ENCODE peak calls at places on chromosome 18, in four cellular contexts. One of them, this sample, is unnamed.

GRCh38 chr18:45050712-45051639 is 370.3 kb downstream of the SETBP1 start:
- DNase-seq in uterus: no peak
- DNase-seq in fibroblast of villous mesenchyme: peak; percentile 97
- DNase-seq in fibroblast of the aortic adventitia: peak; percentile 90
- DNase-seq in this sample: peak; percentile 87

GRCh38 chr18:58599106-58599505 is 29.8 kb downstream of the ALPK2 start:
- DNase-seq in uterus: no peak
- DNase-seq in fibroblast of villous mesenchyme: no peak
- DNase-seq in fibroblast of the aortic adventitia: no peak
- DNase-seq in this sample: no peak

GRCh38 chr18:9868857-9869712 is 16.7 kb upstream of the TXNDC2 start:
- DNase-seq in uterus: no peak
- DNase-seq in fibroblast of villous mesenchyme: peak; percentile 94
- DNase-seq in fibroblast of the aortic adventitia: no peak
- DNase-seq in this sample: no peak

GRCh38 chr18:46756559-46757201 is at the start of gene ST8SIA5:
- DNase-seq in uterus: no peak
- DNase-seq in fibroblast of villous mesenchyme: no peak
- DNase-seq in fibroblast of the aortic adventitia: no peak
- DNase-seq in this sample: no peak

GRCh38 chr18:23662309-23663263 is at the start of gene ANKRD29:
- DNase-seq in uterus: peak; percentile 61
- DNase-seq in fibroblast of villous mesenchyme: no peak
- DNase-seq in fibroblast of the aortic adventitia: peak; percentile 34
- DNase-seq in this sample: peak; percentile 29

GRCh38 chr18:10421859-10422258 is 32.6 kb upstream of the APCDD1 start:
- DNase-seq in uterus: no peak
- DNase-seq in fibroblast of villous mesenchyme: peak; percentile 45
- DNase-seq in fibroblast of the aortic adventitia: peak; percentile 62
- DNase-seq in this sample: peak; percentile 84

GRCh38 chr18:74644713-74645112 is 47.0 kb downstream of the ZNF407 start:
- DNase-seq in uterus: no peak
- DNase-seq in fibroblast of villous mesenchyme: no peak
- DNase-seq in fibroblast of the aortic adventitia: no peak
- DNase-seq in this sample: no peak

GRCh38 chr18:6210349-6211173 is 204.2 kb downstream of the L3MBTL4 start:
- DNase-seq in uterus: no peak
- DNase-seq in fibroblast of villous mesenchyme: no peak
- DNase-seq in fibroblast of the aortic adventitia: no peak
- DNase-seq in this sample: no peak

GRCh38 chr18:63882333-63883141 is 5.0 kb upstream of the SERPINB2 start:
- DNase-seq in uterus: no peak
- DNase-seq in fibroblast of villous mesenchyme: peak; percentile 87
- DNase-seq in fibroblast of the aortic adventitia: peak; percentile 99
- DNase-seq in this sample: peak; percentile 87

GRCh38 chr18:10838594-10838993 is 310.8 kb downstream of the PIEZO2 start:
- DNase-seq in uterus: no peak
- DNase-seq in fibroblast of villous mesenchyme: peak; percentile 91
- DNase-seq in fibroblast of the aortic adventitia: no peak
- DNase-seq in this sample: no peak

GRCh38 chr18:10353791-10354190 is 100.6 kb upstream of the APCDD1 start:
- DNase-seq in uterus: no peak
- DNase-seq in fibroblast of villous mesenchyme: peak; percentile 79
- DNase-seq in fibroblast of the aortic adventitia: peak; percentile 47
- DNase-seq in this sample: peak; percentile 82

GRCh38 chr18:22946841-22947240 is 13.7 kb downstream of the RBBP8 start:
- DNase-seq in uterus: no peak
- DNase-seq in fibroblast of villous mesenchyme: no peak
- DNase-seq in fibroblast of the aortic adventitia: no peak
- DNase-seq in this sample: peak; percentile 61

GRCh38 chr18:58806826-58807714 is 57.6 kb upstream of the ZNF532 start:
- DNase-seq in uterus: no peak
- DNase-seq in fibroblast of villous mesenchyme: no peak
- DNase-seq in fibroblast of the aortic adventitia: no peak
- DNase-seq in this sample: no peak

GRCh38 chr18:38081516-38081915 is 515.9 kb upstream of the CELF4 start:
- DNase-seq in uterus: no peak
- DNase-seq in fibroblast of villous mesenchyme: no peak
- DNase-seq in fibroblast of the aortic adventitia: no peak
- DNase-seq in this sample: no peak

GRCh38 chr18:26920644-26921043 is 55.1 kb upstream of the AQP4 start:
- DNase-seq in uterus: no peak
- DNase-seq in fibroblast of villous mesenchyme: no peak
- DNase-seq in fibroblast of the aortic adventitia: no peak
- DNase-seq in this sample: no peak

GRCh38 chr18:47881042-47881441 is 49.4 kb downstream of the SMAD2 start:
- DNase-seq in uterus: no peak
- DNase-seq in fibroblast of villous mesenchyme: no peak
- DNase-seq in fibroblast of the aortic adventitia: no peak
- DNase-seq in this sample: no peak

GRCh38 chr18:7447629-7448028 is 119.5 kb upstream of the PTPRM start:
- DNase-seq in uterus: no peak
- DNase-seq in fibroblast of villous mesenchyme: peak; percentile 5
- DNase-seq in fibroblast of the aortic adventitia: no peak
- DNase-seq in this sample: no peak

GRCh38 chr18:61731693-61732376 is 161.0 kb downstream of the RNF152 start:
- DNase-seq in uterus: no peak
- DNase-seq in fibroblast of villous mesenchyme: peak; percentile 30
- DNase-seq in fibroblast of the aortic adventitia: peak; percentile 87
- DNase-seq in this sample: peak; percentile 88

GRCh38 chr18:21191596-21192307 is 50.3 kb upstream of the GREB1L start:
- DNase-seq in uterus: peak; percentile 20
- DNase-seq in fibroblast of villous mesenchyme: peak; percentile 55
- DNase-seq in fibroblast of the aortic adventitia: peak; percentile 59
- DNase-seq in this sample: peak; percentile 77

GRCh38 chr18:61731169-61731568 is 161.6 kb downstream of the RNF152 start:
- DNase-seq in uterus: no peak
- DNase-seq in fibroblast of villous mesenchyme: peak; percentile 79
- DNase-seq in fibroblast of the aortic adventitia: peak; percentile 49
- DNase-seq in this sample: peak; percentile 89

GRCh38 chr18:10518595-10519273 is 7.1 kb upstream of the NAPG start:
- DNase-seq in uterus: peak; percentile 69
- DNase-seq in fibroblast of villous mesenchyme: peak; percentile 73
- DNase-seq in fibroblast of the aortic adventitia: peak; percentile 39
- DNase-seq in this sample: peak; percentile 56

GRCh38 chr18:65206551-65207260 is 544.1 kb upstream of the CDH7 start:
- DNase-seq in uterus: no peak
- DNase-seq in fibroblast of villous mesenchyme: no peak
- DNase-seq in fibroblast of the aortic adventitia: no peak
- DNase-seq in this sample: no peak

GRCh38 chr18:46755315-46756171 is 1.3 kb downstream of the ST8SIA5 start:
- DNase-seq in uterus: no peak
- DNase-seq in fibroblast of villous mesenchyme: no peak
- DNase-seq in fibroblast of the aortic adventitia: no peak
- DNase-seq in this sample: no peak

GRCh38 chr18:35972197-35973000 is at the start of gene RMP24:
- DNase-seq in uterus: peak; percentile 93
- DNase-seq in fibroblast of villous mesenchyme: peak; percentile 96
- DNase-seq in fibroblast of the aortic adventitia: peak; percentile 96
- DNase-seq in this sample: peak; percentile 93

GRCh38 chr18:35973650-35974049 is 1.2 kb downstream of the RMP24 start:
- DNase-seq in uterus: no peak
- DNase-seq in fibroblast of villous mesenchyme: no peak
- DNase-seq in fibroblast of the aortic adventitia: no peak
- DNase-seq in this sample: no peak

GRCh38 chr18:35971661-35972196 is 750 bp upstream of the RMP24 start:
- DNase-seq in uterus: no peak
- DNase-seq in fibroblast of villous mesenchyme: no peak
- DNase-seq in fibroblast of the aortic adventitia: no peak
- DNase-seq in this sample: no peak

GRCh38 chr18:35968278-35968880 is 4.1 kb upstream of the RMP24 start:
- DNase-seq in uterus: no peak
- DNase-seq in fibroblast of villous mesenchyme: no peak
- DNase-seq in fibroblast of the aortic adventitia: no peak
- DNase-seq in this sample: no peak

GRCh38 chr18:35969676-35970075 is 2.8 kb upstream of the RMP24 start:
- DNase-seq in uterus: no peak
- DNase-seq in fibroblast of villous mesenchyme: no peak
- DNase-seq in fibroblast of the aortic adventitia: no peak
- DNase-seq in this sample: no peak
- H3K4me3 ChIP-seq in uterus: no peak overlapping the region
- H3K4me3 ChIP-seq in fibroblast of villous mesenchyme: no peak overlapping the region
- H3K4me3 ChIP-seq in fibroblast of the aortic adventitia: no peak overlapping the region
- H3K4me3 ChIP-seq in this sample: no peak overlapping the region

DNA sequence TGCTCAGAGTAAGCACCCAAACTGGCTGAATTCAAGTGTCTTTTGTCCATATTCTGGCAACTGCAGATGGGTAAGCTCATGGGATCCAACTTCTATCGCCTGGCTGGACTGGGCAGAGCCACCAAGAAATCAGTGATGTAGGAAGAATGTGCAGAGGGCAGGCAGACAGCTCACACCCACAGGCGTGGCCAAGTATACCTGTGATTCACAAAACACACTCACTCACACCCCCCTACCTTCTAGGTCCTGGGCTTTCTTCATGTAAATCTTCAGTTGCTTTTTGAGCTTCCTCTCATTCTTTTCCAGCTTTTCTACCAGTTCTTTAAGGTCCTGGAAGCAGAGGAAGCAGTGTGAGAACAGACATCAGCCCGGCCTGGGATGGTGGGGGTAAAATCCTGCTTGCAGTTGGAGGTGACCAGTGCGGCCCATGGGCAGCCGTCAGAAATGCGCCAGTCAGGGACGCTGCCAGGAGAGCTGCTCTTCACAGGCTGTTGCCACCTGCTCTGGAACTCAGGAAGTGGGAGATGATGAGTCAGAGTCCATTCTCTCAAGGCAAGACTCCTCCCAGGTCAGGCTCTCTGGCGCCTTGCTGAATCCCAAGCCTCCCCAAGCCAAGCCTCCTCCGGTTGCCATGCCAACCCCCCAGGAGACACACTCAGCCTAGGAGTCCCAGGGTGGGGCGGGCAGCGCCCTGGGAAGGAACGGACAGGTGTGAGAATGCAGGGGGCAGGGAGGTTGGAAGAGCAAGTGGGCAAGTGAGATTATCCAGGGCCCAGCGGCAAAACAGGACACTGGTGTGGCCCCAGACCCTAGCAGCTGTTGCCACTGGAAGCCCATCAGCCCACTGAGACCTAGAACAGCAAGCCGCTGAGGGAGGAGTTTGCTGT is 36.2 kb upstream of the ACAA2 start:
- DNase-seq in uterus: no peak
- DNase-seq in fibroblast of villous mesenchyme: peak; percentile 81
- DNase-seq in fibroblast of the aortic adventitia: peak; percentile 78
- DNase-seq in this sample: peak; percentile 71
- TF ChIP-seq CTCF in uterus: no peak
- TF ChIP-seq CTCF in fibroblast of villous mesenchyme: no peak
- TF ChIP-seq CTCF in fibroblast of the aortic adventitia: no peak
- TF ChIP-seq CTCF in this sample: no peak

GRCh38 chr18:69763002-69763401 is 184.7 kb downstream of the CD226 start:
- DNase-seq in uterus: no peak
- DNase-seq in fibroblast of villous mesenchyme: no peak
- DNase-seq in fibroblast of the aortic adventitia: no peak
- DNase-seq in this sample: no peak
- H3K4me3 ChIP-seq in uterus: no peak overlapping the region
- H3K4me3 ChIP-seq in fibroblast of villous mesenchyme: no peak overlapping the region
- H3K4me3 ChIP-seq in fibroblast of the aortic adventitia: no peak overlapping the region
- H3K4me3 ChIP-seq in this sample: no peak overlapping the region

GRCh38 chr18:2083691-2084090 is 487.6 kb downstream of the METTL4 start:
- DNase-seq in uterus: no peak
- DNase-seq in fibroblast of villous mesenchyme: no peak
- DNase-seq in fibroblast of the aortic adventitia: no peak
- DNase-seq in this sample: no peak
- TF ChIP-seq CTCF in uterus: no peak
- TF ChIP-seq CTCF in fibroblast of villous mesenchyme: peak; percentile 10
- TF ChIP-seq CTCF in fibroblast of the aortic adventitia: no peak
- TF ChIP-seq CTCF in this sample: no peak

DNA sequence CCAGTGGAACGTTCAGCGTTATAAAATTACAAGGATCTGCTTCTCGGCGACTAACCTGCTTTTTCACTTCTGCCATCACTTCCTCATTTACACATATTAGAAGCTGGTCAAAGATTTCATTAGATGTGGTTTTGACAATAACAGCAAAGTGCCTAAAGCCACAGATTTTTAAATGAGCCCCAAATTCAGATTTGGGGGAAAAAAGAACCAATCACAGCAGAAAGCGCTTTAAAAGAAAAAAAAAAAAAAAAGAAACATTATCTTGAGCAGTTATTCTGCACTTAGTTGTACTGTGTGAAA is 167.4 kb downstream of the TCF4 start:
- DNase-seq in uterus: no peak
- DNase-seq in fibroblast of villous mesenchyme: no peak
- DNase-seq in fibroblast of the aortic adventitia: no peak
- DNase-seq in this sample: no peak
- H3K4me3 ChIP-seq in uterus: no peak overlapping the region
- H3K4me3 ChIP-seq in fibroblast of villous mesenchyme: peak overlapping the region; percentile 52
- H3K4me3 ChIP-seq in fibroblast of the aortic adventitia: no peak overlapping the region
- H3K4me3 ChIP-seq in this sample: peak overlapping the region; percentile 58

GRCh38 chr18:67451952-67452351 is 64.6 kb downstream of the DSEL start:
- DNase-seq in uterus: no peak
- DNase-seq in fibroblast of villous mesenchyme: no peak
- DNase-seq in fibroblast of the aortic adventitia: no peak
- DNase-seq in this sample: no peak

DNA sequence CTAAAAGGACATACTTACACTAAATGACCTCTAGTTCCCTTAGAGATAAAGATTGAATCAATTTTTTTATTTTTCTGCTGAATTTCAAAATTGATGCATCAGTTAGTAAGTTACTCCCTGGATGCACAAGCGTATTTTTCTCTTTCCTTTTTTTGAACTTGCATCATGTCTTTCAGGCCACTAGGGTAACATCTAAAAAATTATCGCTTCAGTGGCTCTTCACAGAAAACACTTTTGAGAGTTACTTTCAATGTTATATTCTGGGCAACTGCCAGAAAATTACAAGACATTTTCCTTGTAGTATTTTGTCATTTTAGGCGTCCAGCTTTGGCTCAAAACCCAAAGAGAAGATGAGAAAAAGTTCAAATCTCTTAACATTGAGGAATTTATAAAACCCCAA is 59.8 kb downstream of the DSEL start:
- DNase-seq in uterus: no peak
- DNase-seq in fibroblast of villous mesenchyme: no peak
- DNase-seq in fibroblast of the aortic adventitia: peak; percentile 12
- DNase-seq in this sample: no peak
- TF ChIP-seq CTCF in uterus: no peak
- TF ChIP-seq CTCF in fibroblast of villous mesenchyme: peak; percentile 23
- TF ChIP-seq CTCF in fibroblast of the aortic adventitia: peak; percentile 35
- TF ChIP-seq CTCF in this sample: peak; percentile 4

GRCh38 chr18:13310286-13310685 is 91.7 kb downstream of the LDLRAD4 start:
- DNase-seq in uterus: no peak
- DNase-seq in fibroblast of villous mesenchyme: no peak
- DNase-seq in fibroblast of the aortic adventitia: no peak
- DNase-seq in this sample: no peak
- H3K4me3 ChIP-seq in uterus: no peak overlapping the region
- H3K4me3 ChIP-seq in fibroblast of villous mesenchyme: no peak overlapping the region
- H3K4me3 ChIP-seq in fibroblast of the aortic adventitia: no peak overlapping the region
- H3K4me3 ChIP-seq in this sample: no peak overlapping the region

DNA sequence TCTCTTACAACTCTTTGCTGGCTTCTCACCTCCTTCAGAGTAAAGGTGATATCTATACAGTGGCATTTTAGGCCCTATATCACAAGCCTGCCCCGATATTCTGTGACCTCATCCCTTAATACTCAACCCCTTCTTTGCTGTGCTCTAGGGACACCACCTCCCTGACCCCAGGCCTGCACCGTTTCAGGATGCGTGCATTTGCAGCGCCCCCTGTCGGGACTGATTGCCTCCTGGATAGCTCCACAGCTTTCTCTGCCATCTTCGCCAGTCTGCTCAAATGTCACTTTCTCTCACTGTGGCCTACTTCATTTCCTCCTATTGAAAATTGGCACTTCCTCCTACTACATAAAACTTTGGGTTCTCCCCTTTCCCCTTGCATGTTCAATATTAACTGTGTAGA is 289.6 kb downstream of the SOCS6 start:
- DNase-seq in uterus: no peak
- DNase-seq in fibroblast of villous mesenchyme: no peak
- DNase-seq in fibroblast of the aortic adventitia: no peak
- DNase-seq in this sample: no peak
- TF ChIP-seq CTCF in uterus: no peak
- TF ChIP-seq CTCF in fibroblast of villous mesenchyme: no peak
- TF ChIP-seq CTCF in fibroblast of the aortic adventitia: no peak
- TF ChIP-seq CTCF in this sample: no peak

GRCh38 chr18:77160515-77160914 is 27.9 kb upstream of the MBP start:
- DNase-seq in uterus: no peak
- DNase-seq in fibroblast of villous mesenchyme: no peak
- DNase-seq in fibroblast of the aortic adventitia: no peak
- DNase-seq in this sample: no peak
- H3K4me3 ChIP-seq in uterus: no peak overlapping the region
- H3K4me3 ChIP-seq in fibroblast of villous mesenchyme: no peak overlapping the region
- H3K4me3 ChIP-seq in fibroblast of the aortic adventitia: no peak overlapping the region
- H3K4me3 ChIP-seq in this sample: no peak overlapping the region